ENCODE peak calls at places on chromosomes 12 and 14, in five cellular contexts. E, P, L, U and K are unnamed samples.
A peak's percentile ranks its signal among the peaks of the same experiment; 100 is the strongest.

GRCh38 chr14:65840118-65840751 is 427.7 kb downstream of the FUT8 start:
- DNase-seq in E (no peak), P (peak; percentile 29), L (no peak), U (no peak), K (no peak)

GRCh38 chr12:47785036-47785886 is 12.2 kb downstream of the SLC48A1 start:
- DNase-seq in E (no peak), P (no peak), L (no peak), U (no peak), K (no peak)

GRCh38 chr12:22797686-22798085 is 172.7 kb downstream of the ETNK1 start:
- DNase-seq in E (no peak), P (no peak), L (no peak), U (no peak), K (no peak)

GRCh38 chr14:49770212-49770817 is 2.4 kb downstream of the KLHDC2 start:
- DNase-seq in E (no peak), P (peak; percentile 67), L (no peak), U (peak; percentile 38), K (no peak)

GRCh38 chr12:44812062-44812461 is 64.1 kb downstream of the NELL2 start:
- DNase-seq in E (no peak), P (no peak), L (no peak), U (no peak), K (no peak)

GRCh38 chr12:48917857-48918537 is 7.3 kb downstream of the FKBP11 start:
- DNase-seq in E (no peak), P (no peak), L (no peak), U (no peak), K (no peak)

GRCh38 chr12:4985820-4986219 is 57.9 kb upstream of the KCNA5 start:
- DNase-seq in E (no peak), P (no peak), L (no peak), U (no peak), K (no peak)

GRCh38 chr12:120677765-120678473 is 9.0 kb upstream of the MLEC start:
- DNase-seq in E (no peak), P (no peak), L (no peak), U (peak; percentile 57), K (peak; percentile 37)

GRCh38 chr12:32989705-32990104 is 93.1 kb upstream of the PKP2 start:
- DNase-seq in E (no peak), P (no peak), L (no peak), U (no peak), K (no peak)

GRCh38 chr12:125287155-125287847 is 222.1 kb downstream of the AACS start:
- DNase-seq in E (no peak), P (no peak), L (no peak), U (no peak), K (no peak)

GRCh38 chr14:52000019-52000582 is 10.8 kb downstream of the RTRAF start:
- DNase-seq in E (no peak), P (no peak), L (no peak), U (peak; percentile 38), K (no peak)

GRCh38 chr12:95648990-95649791 is 97.9 kb upstream of the USP44 start:
- DNase-seq in E (no peak), P (peak; percentile 60), L (no peak), U (peak; percentile 98), K (peak; percentile 11)

GRCh38 chr12:128693771-128694170 is 130.0 kb downstream of the SLC15A4 start:
- DNase-seq in E (no peak), P (no peak), L (no peak), U (no peak), K (no peak)

GRCh38 chr12:94027561-94027960 is 120.8 kb upstream of the PLXNC1 start:
- DNase-seq in E (no peak), P (no peak), L (no peak), U (no peak), K (no peak)

GRCh38 chr12:26822051-26822450 is 10.9 kb downstream of the ITPR2 start:
- DNase-seq in E (no peak), P (no peak), L (no peak), U (peak; percentile 57), K (no peak)

GRCh38 chr12:32211066-32211768 is 104.6 kb downstream of the BICD1 start:
- DNase-seq in E (no peak), P (no peak), L (no peak), U (no peak), K (no peak)

GRCh38 chr12:132444957-132445883 is 44.7 kb upstream of the FBRSL1 start:
- DNase-seq in E (no peak), P (no peak), L (no peak), U (no peak), K (no peak)

GRCh38 chr14:100530270-100531072 is 56.7 kb downstream of the BEGAIN start:
- DNase-seq in E (no peak), P (no peak), L (peak; percentile 28), U (no peak), K (no peak)

GRCh38 chr12:117045175-117045997 is 53.8 kb downstream of the TESC start:
- DNase-seq in E (no peak), P (no peak), L (no peak), U (no peak), K (no peak)

GRCh38 chr12:52291267-52291935 is at the start of gene KRT81:
- DNase-seq in E (peak; percentile 34), P (no peak), L (peak; percentile 45), U (no peak), K (no peak)

GRCh38 chr12:90460681-90461080 is 494.3 kb downstream of the CCER1 start:
- DNase-seq in E (no peak), P (no peak), L (no peak), U (no peak), K (peak; percentile 5)

GRCh38 chr12:26233620-26234019 is 38.2 kb downstream of the SSPN start:
- DNase-seq in E (no peak), P (no peak), L (no peak), U (no peak), K (no peak)

GRCh38 chr12:48084066-48084465 is 21.8 kb downstream of the SENP1 start:
- DNase-seq in E (no peak), P (no peak), L (no peak), U (no peak), K (no peak)

GRCh38 chr14:96224480-96225096 is 19.9 kb downstream of the BDKRB2 start:
- DNase-seq in E (no peak), P (no peak), L (no peak), U (no peak), K (no peak)

GRCh38 chr12:11577658-11578260 is 71.7 kb upstream of the ETV6 start:
- DNase-seq in E (no peak), P (no peak), L (no peak), U (peak; percentile 17), K (peak; percentile 10)

GRCh38 chr12:50314629-50315312 is 31.5 kb upstream of the LIMA1 start:
- DNase-seq in E (no peak), P (no peak), L (no peak), U (peak; percentile 71), K (no peak)

GRCh38 chr14:39843881-39844280 is 411.6 kb upstream of the FBXO33 start:
- DNase-seq in E (no peak), P (no peak), L (no peak), U (no peak), K (no peak)

GRCh38 chr12:65631621-65632111 is 192.6 kb upstream of the HMGA2 start:
- DNase-seq in E (no peak), P (no peak), L (no peak), U (peak; percentile 100), K (peak; percentile 84)

GRCh38 chr12:127149226-127149964 is 1117.6 kb upstream of the TMEM132C start:
- DNase-seq in E (no peak), P (no peak), L (peak; percentile 23), U (peak; percentile 38), K (no peak)

GRCh38 chr12:3930216-3930615 is 57.0 kb upstream of the PARP11 start:
- DNase-seq in E (no peak), P (no peak), L (no peak), U (no peak), K (no peak)

GRCh38 chr12:122079532-122080081 is 1.1 kb downstream of the MLXIP start:
- DNase-seq in E (no peak), P (peak; percentile 38), L (no peak), U (peak; percentile 16), K (no peak)